ENCODE peak calls at places on chromosomes 6 and 20, in seven cellular contexts. E, G, L, V, Z, H and R are unnamed samples.
A peak's percentile ranks its signal among the peaks of the same experiment; 100 is the strongest.

GRCh38 chr6:90466191-90466940 is 120.5 kb downstream of the MAP3K7 start:
- DNase-seq in E (no peak), G (no peak), L (peak; percentile 40), V (no peak), Z (no peak), H (no peak), R (peak; percentile 33)

GRCh38 chr6:138593100-138593877 is 94.0 kb upstream of the NHSL1 start:
- DNase-seq in E (no peak), G (no peak), L (peak; percentile 98), V (peak; percentile 86), Z (peak; percentile 66), H (peak; percentile 93), R (peak; percentile 97)

GRCh38 chr6:34158876-34159275 is 13.0 kb upstream of the GRM4 start:
- DNase-seq in E (no peak), G (no peak), L (no peak), V (no peak), Z (no peak), H (no peak), R (no peak)

GRCh38 chr6:19269341-19269898 is 567.8 kb upstream of the ID4 start:
- DNase-seq in E (no peak), G (no peak), L (no peak), V (no peak), Z (no peak), H (no peak), R (no peak)

GRCh38 chr6:35754452-35755321 is 17.9 kb downstream of the ARMC12 start:
- DNase-seq in E (no peak), G (no peak), L (no peak), V (no peak), Z (no peak), H (no peak), R (peak; percentile 21)

GRCh38 chr20:62191781-62192559 is 9.1 kb downstream of the MTG2 start:
- DNase-seq in E (no peak), G (peak; percentile 17), L (no peak), V (no peak), Z (no peak), H (no peak), R (no peak)

GRCh38 chr20:6000851-6001250 is 50.4 kb downstream of the MCM8 start:
- DNase-seq in E (no peak), G (no peak), L (no peak), V (no peak), Z (no peak), H (no peak), R (no peak)

GRCh38 chr6:85544776-85545175 is 48.9 kb downstream of the SNX14 start:
- DNase-seq in E (no peak), G (no peak), L (no peak), V (no peak), Z (no peak), H (no peak), R (peak; percentile 39)

GRCh38 chr6:47153066-47153755 is 111.1 kb upstream of the ADGRF1 start:
- DNase-seq in E (no peak), G (no peak), L (no peak), V (no peak), Z (no peak), H (peak; percentile 38), R (peak; percentile 69)

GRCh38 chr20:3224681-3225421 is 14.1 kb downstream of the SLC4A11 start:
- DNase-seq in E (no peak), G (no peak), L (no peak), V (no peak), Z (no peak), H (no peak), R (no peak)

GRCh38 chr20:50252715-50253500 is 62.3 kb downstream of the CEBPB start:
- DNase-seq in E (no peak), G (no peak), L (no peak), V (no peak), Z (no peak), H (no peak), R (no peak)

GRCh38 chr6:122389704-122390103 is 9.7 kb upstream of the HSF2 start:
- DNase-seq in E (no peak), G (no peak), L (no peak), V (no peak), Z (no peak), H (no peak), R (no peak)

GRCh38 chr6:39214846-39215639 is 14.2 kb downstream of the KCNK5 start:
- DNase-seq in E (no peak), G (no peak), L (no peak), V (no peak), Z (no peak), H (no peak), R (no peak)

GRCh38 chr20:3209946-3210317 is 634 bp downstream of the ITPA start:
- DNase-seq in E (no peak), G (no peak), L (peak; percentile 6), V (no peak), Z (no peak), H (peak; percentile 16), R (peak; percentile 25)

GRCh38 chr20:63520939-63521601 is 505 bp downstream of the PPDPF start:
- DNase-seq in E (peak; percentile 83), G (peak; percentile 86), L (peak; percentile 62), V (no peak), Z (peak; percentile 85), H (peak; percentile 49), R (peak; percentile 69)

GRCh38 chr6:168441434-168442391 is 729 bp downstream of the SMOC2 start:
- DNase-seq in E (no peak), G (peak; percentile 70), L (no peak), V (no peak), Z (no peak), H (no peak), R (no peak)

GRCh38 chr6:129646140-129646569 is 63.8 kb downstream of the ARHGAP18 start:
- DNase-seq in E (no peak), G (no peak), L (no peak), V (no peak), Z (no peak), H (no peak), R (no peak)
- H3K4me3 ChIP-seq in E (no peak overlapping the region), G (no peak overlapping the region), L (no peak overlapping the region), V (no peak overlapping the region), Z (no peak overlapping the region), H (no peak overlapping the region), R (no peak overlapping the region)

GRCh38 chr20:8856668-8857067 is 212.2 kb upstream of the PLCB4 start:
- DNase-seq in E (no peak), G (no peak), L (no peak), V (no peak), Z (no peak), H (no peak), R (no peak)

GRCh38 chr20:8854566-8854965 is 214.3 kb upstream of the PLCB4 start:
- DNase-seq in E (no peak), G (peak; percentile 76), L (peak; percentile 57), V (no peak), Z (no peak), H (peak; percentile 60), R (peak; percentile 73)

GRCh38 chr20:8853805-8854338 is 215.0 kb upstream of the PLCB4 start:
- DNase-seq in E (no peak), G (no peak), L (peak; percentile 84), V (peak; percentile 5), Z (no peak), H (peak; percentile 81), R (peak; percentile 91)

GRCh38 chr20:8858181-8858794 is 210.6 kb upstream of the PLCB4 start:
- DNase-seq in E (no peak), G (no peak), L (peak; percentile 18), V (no peak), Z (no peak), H (peak; percentile 11), R (peak; percentile 62)

DNA sequence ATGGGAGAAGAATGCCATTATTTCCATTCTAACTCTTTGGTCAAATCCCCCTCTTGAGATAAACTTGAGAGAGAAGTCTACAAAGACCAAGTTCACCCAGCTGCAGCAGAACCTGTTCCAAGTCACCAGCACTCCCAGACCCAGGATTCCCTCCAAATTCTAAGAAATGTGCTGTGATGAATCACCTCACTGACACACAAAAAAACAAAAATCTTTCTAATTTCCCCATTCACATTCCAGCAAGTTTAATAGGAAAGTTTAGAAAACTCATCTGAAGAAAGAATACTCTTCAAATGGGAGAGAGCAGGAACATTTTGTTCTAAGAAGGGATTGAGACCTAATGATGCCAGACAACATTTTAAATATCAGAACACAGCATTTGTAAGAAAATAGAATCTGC is 213.6 kb upstream of the PLCB4 start:
- DNase-seq in E (no peak), G (peak; percentile 53), L (peak; percentile 36), V (no peak), Z (no peak), H (peak; percentile 9), R (peak; percentile 50)
- H3K4me3 ChIP-seq in E (no peak overlapping the region), G (no peak overlapping the region), L (no peak overlapping the region), V (no peak overlapping the region), Z (no peak overlapping the region), H (no peak overlapping the region), R (no peak overlapping the region)

DNA sequence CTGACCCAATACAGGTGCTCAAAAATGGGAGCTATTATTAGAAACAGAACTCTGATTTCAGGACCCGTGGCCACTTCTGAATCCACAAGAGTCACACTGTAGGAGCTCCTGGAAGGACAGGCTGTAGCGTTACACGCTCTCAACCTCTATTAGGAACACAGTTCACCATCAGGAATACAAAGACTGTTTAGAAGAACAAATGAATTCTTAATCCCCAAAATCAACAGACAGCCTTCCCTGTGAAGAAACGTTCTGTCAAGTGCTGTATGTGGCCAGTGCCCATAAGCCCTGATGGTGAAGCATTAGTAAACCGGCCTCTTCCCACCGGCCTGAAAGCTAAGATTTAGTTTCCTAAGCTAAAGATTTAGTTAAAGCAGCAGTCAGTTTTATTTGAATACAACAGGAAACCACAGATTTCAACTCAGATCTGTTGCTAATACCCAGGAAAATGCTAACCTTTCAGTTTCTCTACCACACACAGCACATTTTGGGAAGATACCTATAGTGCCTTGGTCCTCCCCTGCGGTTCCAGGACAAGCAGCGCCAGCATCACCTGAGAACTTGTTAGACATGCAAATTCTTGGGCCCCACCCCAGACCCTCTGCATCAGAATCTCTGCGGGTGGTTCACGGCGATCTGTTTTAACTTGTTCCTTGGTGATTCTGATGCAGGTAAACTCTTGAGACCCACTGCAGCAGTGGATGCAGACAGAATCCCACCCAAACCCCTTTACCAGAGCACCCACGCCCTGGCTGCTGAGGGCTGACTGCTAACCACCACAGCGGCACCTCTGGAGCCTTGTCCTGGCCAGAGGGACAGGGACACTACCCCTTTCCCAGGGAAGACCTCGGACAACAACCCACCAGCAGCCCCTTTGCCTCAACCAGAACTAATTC is 33.4 kb downstream of the MTRES1 start:
- DNase-seq in E (no peak), G (no peak), L (peak; percentile 24), V (peak; percentile 45), Z (no peak), H (peak; percentile 69), R (peak; percentile 29)
- H3K4me3 ChIP-seq in E (peak overlapping the region; percentile 44), G (no peak overlapping the region), L (no peak overlapping the region), V (peak overlapping the region; percentile 37), Z (no peak overlapping the region), H (no peak overlapping the region), R (no peak overlapping the region)

GRCh38 chr6:112800916-112801315 is 453.8 kb downstream of the RFPL4B start:
- DNase-seq in E (no peak), G (no peak), L (no peak), V (no peak), Z (peak; percentile 12), H (no peak), R (no peak)

GRCh38 chr6:112802154-112802553 is 455.0 kb downstream of the RFPL4B start:
- DNase-seq in E (no peak), G (no peak), L (peak; percentile 88), V (no peak), Z (no peak), H (peak; percentile 87), R (peak; percentile 84)

GRCh38 chr6:112800439-112800838 is 453.3 kb downstream of the RFPL4B start:
- DNase-seq in E (no peak), G (no peak), L (no peak), V (no peak), Z (no peak), H (no peak), R (no peak)

GRCh38 chr6:112801681-112802080 is 454.6 kb downstream of the RFPL4B start:
- DNase-seq in E (no peak), G (no peak), L (peak; percentile 3), V (no peak), Z (no peak), H (no peak), R (no peak)

GRCh38 chr6:112799889-112800288 is 452.8 kb downstream of the RFPL4B start:
- DNase-seq in E (no peak), G (no peak), L (no peak), V (no peak), Z (no peak), H (no peak), R (no peak)
- H3K4me3 ChIP-seq in E (no peak overlapping the region), G (no peak overlapping the region), L (no peak overlapping the region), V (no peak overlapping the region), Z (no peak overlapping the region), H (no peak overlapping the region), R (no peak overlapping the region)